ENCODE peak calls at places on chromosomes 1 and 21, in seven cellular contexts. Q, R, Z, S, F, Y and A are unnamed samples.

GRCh38 chr21:16323586-16323985 is 593.8 kb downstream of the USP25 start:
- DNase-seq in Q (no peak), R (no peak), Z (no peak), S (no peak), F (no peak), Y (peak; percentile 49), A (no peak)

GRCh38 chr1:195908121-195908520 is 700.1 kb downstream of the KCNT2 start:
- DNase-seq in Q (peak; percentile 5), R (no peak), Z (peak; percentile 86), S (no peak), F (no peak), Y (peak; percentile 68), A (no peak)

GRCh38 chr1:100950776-100951175 is 54.9 kb downstream of the SLC30A7 start:
- DNase-seq in Q (peak; percentile 36), R (no peak), Z (peak; percentile 9), S (no peak), F (no peak), Y (peak; percentile 24), A (no peak)

GRCh38 chr1:209657140-209657879 is 5.1 kb upstream of the LAMB3 start:
- DNase-seq in Q (no peak), R (no peak), Z (peak; percentile 97), S (no peak), F (no peak), Y (peak; percentile 30), A (no peak)

GRCh38 chr1:56073614-56074356 is 505.6 kb downstream of the PLPP3 start:
- DNase-seq in Q (peak; percentile 96), R (peak; percentile 63), Z (no peak), S (peak; percentile 60), F (peak; percentile 63), Y (peak; percentile 63), A (no peak)

GRCh38 chr1:109776206-109776835 is 12.6 kb upstream of the EPS8L3 start:
- DNase-seq in Q (no peak), R (no peak), Z (no peak), S (peak; percentile 14), F (no peak), Y (no peak), A (no peak)

GRCh38 chr1:158016651-158017335 is 23.3 kb downstream of the KIRREL1 start:
- DNase-seq in Q (no peak), R (no peak), Z (peak; percentile 94), S (no peak), F (no peak), Y (peak; percentile 55), A (no peak)

GRCh38 chr1:154220071-154220969 is at the start of gene UBAP2L:
- DNase-seq in Q (peak; percentile 100), R (peak; percentile 99), Z (peak; percentile 100), S (peak; percentile 99), F (peak; percentile 100), Y (peak; percentile 100), A (peak; percentile 98)

GRCh38 chr1:6445062-6445763 is 20.6 kb downstream of the ESPN start:
- DNase-seq in Q (peak; percentile 50), R (peak; percentile 80), Z (peak; percentile 51), S (peak; percentile 46), F (no peak), Y (peak; percentile 59), A (no peak)

GRCh38 chr21:45059121-45059520 is 15.3 kb upstream of the ADARB1 start:
- DNase-seq in Q (no peak), R (no peak), Z (no peak), S (no peak), F (no peak), Y (no peak), A (no peak)

GRCh38 chr1:166129006-166129405 is 37.8 kb downstream of the FAM78B start:
- DNase-seq in Q (no peak), R (no peak), Z (no peak), S (no peak), F (no peak), Y (no peak), A (no peak)

GRCh38 chr1:89566761-89567174 is 42.1 kb downstream of the LRRC8B start:
- DNase-seq in Q (peak; percentile 73), R (no peak), Z (peak; percentile 54), S (peak; percentile 62), F (peak; percentile 34), Y (no peak), A (no peak)

GRCh38 chr1:16026723-16027484 is 5.1 kb downstream of the CLCNKA start:
- DNase-seq in Q (peak; percentile 16), R (peak; percentile 37), Z (no peak), S (no peak), F (no peak), Y (peak; percentile 39), A (no peak)

GRCh38 chr1:167666416-167666815 is 36.4 kb downstream of the RCSD1 start:
- DNase-seq in Q (peak; percentile 66), R (no peak), Z (peak; percentile 81), S (no peak), F (no peak), Y (peak; percentile 98), A (no peak)

GRCh38 chr1:29325675-29326074 is 89.4 kb downstream of the PTPRU start:
- DNase-seq in Q (no peak), R (no peak), Z (no peak), S (no peak), F (no peak), Y (no peak), A (no peak)

GRCh38 chr21:42289926-42290325 is 25.3 kb downstream of the TFF3 start:
- DNase-seq in Q (no peak), R (no peak), Z (no peak), S (peak; percentile 45), F (no peak), Y (no peak), A (no peak)

GRCh38 chr1:15290382-15290781 is 43.4 kb downstream of the FHAD1 start:
- DNase-seq in Q (peak; percentile 63), R (no peak), Z (no peak), S (no peak), F (no peak), Y (peak; percentile 79), A (no peak)

GRCh38 chr1:109361649-109362048 is 36.1 kb downstream of the SORT1 start:
- DNase-seq in Q (no peak), R (no peak), Z (peak; percentile 18), S (no peak), F (no peak), Y (peak; percentile 68), A (no peak)

GRCh38 chr1:169368406-169368769 is 393 bp downstream of the BLZF1 start:
- DNase-seq in Q (peak; percentile 24), R (peak; percentile 26), Z (peak; percentile 45), S (peak; percentile 25), F (no peak), Y (peak; percentile 55), A (peak; percentile 20)

GRCh38 chr1:173202430-173203145 is 4.5 kb downstream of the TNFSF4 start:
- DNase-seq in Q (peak; percentile 89), R (no peak), Z (peak; percentile 75), S (peak; percentile 31), F (no peak), Y (peak; percentile 86), A (no peak)

GRCh38 chr1:93703649-93704048 is 22.0 kb upstream of the BCAR3 start:
- DNase-seq in Q (no peak), R (no peak), Z (peak; percentile 83), S (no peak), F (no peak), Y (peak; percentile 59), A (no peak)

GRCh38 chr1:36366091-36366661 is 19.5 kb downstream of the STK40 start:
- DNase-seq in Q (peak; percentile 70), R (no peak), Z (no peak), S (no peak), F (no peak), Y (peak; percentile 33), A (peak; percentile 37)

GRCh38 chr1:57160594-57160993 is 194.8 kb upstream of the C8B start:
- DNase-seq in Q (no peak), R (no peak), Z (no peak), S (no peak), F (no peak), Y (no peak), A (no peak)

GRCh38 chr1:206714331-206715058 is 29.8 kb downstream of the MAPKAPK2 start:
- DNase-seq in Q (no peak), R (no peak), Z (peak; percentile 55), S (peak; percentile 87), F (no peak), Y (peak; percentile 78), A (peak; percentile 73)

GRCh38 chr1:33380811-33381210 is 50.1 kb downstream of the PHC2 start:
- DNase-seq in Q (no peak), R (no peak), Z (no peak), S (no peak), F (no peak), Y (no peak), A (no peak)

GRCh38 chr1:108316545-108316944 is 72.7 kb upstream of the NBPF4 start:
- DNase-seq in Q (peak; percentile 25), R (no peak), Z (peak; percentile 29), S (no peak), F (no peak), Y (peak; percentile 44), A (no peak)

GRCh38 chr1:107883562-107883961 is 81.4 kb downstream of the VAV3 start:
- DNase-seq in Q (peak; percentile 52), R (peak; percentile 48), Z (no peak), S (no peak), F (no peak), Y (no peak), A (no peak)

GRCh38 chr21:43993420-43993934 is 18.6 kb upstream of the TRAPPC10 start:
- DNase-seq in Q (no peak), R (no peak), Z (no peak), S (no peak), F (no peak), Y (no peak), A (no peak)
- H3K4me3 ChIP-seq in Q (no peak overlapping the region), R (no peak overlapping the region), Z (no peak overlapping the region), S (no peak overlapping the region), F (no peak overlapping the region), Y (no peak overlapping the region), A (no peak overlapping the region)

DNA sequence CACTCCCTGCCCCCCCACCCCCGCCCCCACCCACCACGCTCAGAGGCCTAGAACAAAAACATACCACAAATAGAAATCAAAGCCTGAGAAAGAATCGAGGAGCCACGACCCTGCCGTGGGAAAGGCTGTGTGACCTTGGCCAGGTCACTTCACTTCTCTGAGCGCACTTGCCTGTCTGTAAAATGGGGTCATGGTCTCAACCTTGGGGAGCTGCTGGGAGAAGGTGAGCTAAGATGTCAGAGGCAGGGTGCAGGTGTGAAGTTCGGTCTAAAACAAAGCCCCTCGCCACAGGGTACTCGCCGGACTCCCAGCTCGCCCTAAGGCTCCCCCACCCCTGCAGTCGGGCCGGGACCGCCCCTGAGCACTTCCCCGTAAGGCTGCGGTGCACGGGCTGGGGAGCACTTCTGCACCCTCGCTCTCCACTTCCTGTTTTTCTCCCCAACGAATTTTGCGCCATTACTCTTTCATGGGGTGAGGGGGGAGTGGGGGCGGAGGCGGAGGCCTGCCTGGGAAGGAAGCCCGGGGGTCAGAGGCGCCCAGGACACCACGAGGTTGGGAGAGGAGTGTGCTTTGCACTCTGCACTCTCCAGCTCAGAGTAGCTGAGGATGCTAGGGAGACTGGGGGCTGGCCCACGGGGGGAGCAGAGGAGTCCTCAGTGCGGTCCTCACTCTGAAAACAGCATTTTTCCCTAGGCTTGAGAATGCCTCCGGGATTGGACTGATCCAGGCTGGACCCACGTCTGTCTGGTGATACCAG is 21.9 kb upstream of the PIK3CD start:
- DNase-seq in Q (no peak), R (peak; percentile 46), Z (no peak), S (peak; percentile 45), F (peak; percentile 46), Y (no peak), A (peak; percentile 59)
- H3K4me3 ChIP-seq in Q (no peak overlapping the region), R (peak overlapping the region; percentile 26), Z (no peak overlapping the region), S (no peak overlapping the region), F (no peak overlapping the region), Y (no peak overlapping the region), A (peak overlapping the region; percentile 94)

GRCh38 chr1:156725683-156726280 is 2.5 kb upstream of the METTL25B start:
- DNase-seq in Q (peak; percentile 94), R (peak; percentile 93), Z (peak; percentile 87), S (peak; percentile 90), F (peak; percentile 88), Y (peak; percentile 89), A (peak; percentile 72)
- H3K4me3 ChIP-seq in Q (peak overlapping the region; percentile 24), R (peak overlapping the region; percentile 70), Z (peak overlapping the region; percentile 99), S (no peak overlapping the region), F (peak overlapping the region; percentile 80), Y (peak overlapping the region; percentile 99), A (peak overlapping the region; percentile 80)

GRCh38 chr1:20126041-20126805 is 6.9 kb upstream of the PLA2G2D start:
- DNase-seq in Q (no peak), R (no peak), Z (no peak), S (no peak), F (no peak), Y (no peak), A (no peak)
- H3K4me3 ChIP-seq in Q (no peak overlapping the region), R (no peak overlapping the region), Z (no peak overlapping the region), S (no peak overlapping the region), F (no peak overlapping the region), Y (no peak overlapping the region), A (no peak overlapping the region)